ENCODE peak calls at places on chromosomes 5 and 9, in seven cellular contexts. B, O, A, S, X, C and J are unnamed samples.

GRCh38 chr9:94805585-94805984 is 79.1 kb downstream of the AOPEP start:
- DNase-seq in A (no peak), S (no peak), O (peak), C (peak), B (no peak), X (no peak), J (no peak)

GRCh38 chr9:36136894-36137391 is 410 bp downstream of the GLIPR2 start:
- DNase-seq in B (no peak), O (no peak), X (peak), C (no peak), A (no peak), S (no peak), J (no peak)

GRCh38 chr5:39992617-39993203 is 567.9 kb upstream of the DAB2 start:
- DNase-seq in B (no peak), O (peak), X (no peak), A (no peak), S (no peak), C (no peak), J (no peak)

GRCh38 chr9:106883626-106884190 is 20.7 kb downstream of the ZNF462 start:
- DNase-seq in O (peak), X (no peak), A (no peak), C (no peak), B (no peak), S (no peak), J (no peak)

GRCh38 chr5:149831492-149831891 is 101.4 kb downstream of the PPARGC1B start:
- DNase-seq in A (no peak), C (no peak), S (peak), O (peak), X (no peak), B (no peak), J (no peak)

GRCh38 chr9:38065369-38066075 is 3.5 kb downstream of the SHB start:
- DNase-seq in S (peak), X (no peak), B (peak), O (no peak), A (peak), C (no peak), J (no peak)

GRCh38 chr5:32934529-32934928 is 223.4 kb downstream of the NPR3 start:
- DNase-seq in S (no peak), O (no peak), B (no peak), A (no peak), C (no peak), X (no peak), J (no peak)

GRCh38 chr5:168423478-168423877 is 62.8 kb upstream of the RARS1 start:
- DNase-seq in S (no peak), O (no peak), B (no peak), C (no peak), A (no peak), X (no peak), J (no peak)

GRCh38 chr5:38591450-38591849 is 35.0 kb upstream of the LIFR start:
- DNase-seq in C (no peak), A (no peak), S (no peak), B (no peak), O (no peak), X (no peak), J (no peak)

GRCh38 chr9:131333771-131334567 is 44.4 kb downstream of the PLPP7 start:
- DNase-seq in A (no peak), X (no peak), B (peak), C (no peak), O (no peak), S (no peak), J (no peak)

GRCh38 chr9:94665606-94666005 is 26.3 kb upstream of the FBP1 start:
- DNase-seq in B (no peak), S (no peak), O (no peak), C (no peak), X (no peak), A (no peak), J (no peak)

GRCh38 chr9:33453286-33453882 is 6.0 kb upstream of the AQP3 start:
- DNase-seq in O (no peak), X (no peak), B (no peak), S (no peak), A (no peak), C (no peak), J (no peak)

GRCh38 chr9:88161144-88161543 is 22.9 kb upstream of the SPATA31C2 start:
- DNase-seq in B (no peak), S (no peak), X (no peak), O (no peak), A (no peak), C (no peak), J (no peak)

GRCh38 chr9:69079186-69079585 is 43.6 kb downstream of the FXN start:
- DNase-seq in O (no peak), S (no peak), C (no peak), A (no peak), B (no peak), X (no peak), J (no peak)

GRCh38 chr5:119022017-119022745 is 33.8 kb upstream of the DTWD2 start:
- DNase-seq in O (peak), A (no peak), S (peak), C (peak), X (no peak), B (no peak), J (no peak)

GRCh38 chr9:112838342-112838741 is 52.3 kb downstream of the SLC46A2 start:
- DNase-seq in O (no peak), B (no peak), C (no peak), S (no peak), X (no peak), A (no peak), J (no peak)

GRCh38 chr9:99368341-99369326 is 146.6 kb downstream of the SEC61B start:
- DNase-seq in B (peak), S (peak), X (peak), C (peak), A (peak), O (peak), J (no peak)

GRCh38 chr5:98415663-98416062 is 357.8 kb upstream of the RGMB start:
- DNase-seq in C (no peak), S (no peak), A (no peak), X (no peak), O (no peak), B (no peak), J (no peak)

GRCh38 chr5:178555005-178555404 is 35.2 kb downstream of the COL23A1 start:
- DNase-seq in A (no peak), X (no peak), S (no peak), C (no peak), B (no peak), O (no peak), J (no peak)

GRCh38 chr9:109264865-109265532 is 55.9 kb downstream of the EPB41L4B start:
- DNase-seq in O (no peak), A (no peak), S (no peak), X (peak), B (peak), C (no peak), J (no peak)

GRCh38 chr5:16413461-16413860 is 52.1 kb downstream of the ZNF622 start:
- DNase-seq in A (no peak), X (no peak), O (no peak), B (no peak), C (no peak), S (no peak), J (no peak)

GRCh38 chr5:57302164-57302563 is 128.3 kb downstream of the GPBP1 start:
- DNase-seq in O (peak), S (no peak), C (peak), B (no peak), A (no peak), X (no peak), J (no peak)

GRCh38 chr5:73359395-73359794 is 89.2 kb downstream of the FOXD1 start:
- DNase-seq in C (no peak), X (no peak), O (no peak), B (no peak), S (no peak), A (no peak), J (no peak)

GRCh38 chr9:7298123-7298522 is 501.5 kb downstream of the DMAC1 start:
- DNase-seq in C (no peak), A (no peak), X (no peak), B (no peak), O (no peak), S (peak), J (no peak)

GRCh38 chr5:104987074-104987473 is 1424.5 kb upstream of the NUDT12 start:
- DNase-seq in X (no peak), A (no peak), S (no peak), O (no peak), C (no peak), B (no peak), J (no peak)

GRCh38 chr5:148384389-148384756 is 615 bp downstream of the FBXO38 start:
- DNase-seq in A (no peak), B (no peak), O (no peak), C (no peak), X (no peak), S (peak), J (no peak)

GRCh38 chr9:28197653-28198052 is 624.4 kb upstream of the C9orf72 start:
- DNase-seq in O (no peak), X (no peak), S (no peak), C (no peak), B (no peak), A (no peak), J (no peak)

GRCh38 chr9:135084881-135085760 is 2.3 kb upstream of the OLFM1 start:
- DNase-seq in S (no peak), O (no peak), C (no peak), A (no peak), B (no peak), X (no peak), J (no peak)
- TF ChIP-seq CTCF in S (no peak), O (no peak), C (no peak), A (no peak), B (no peak), X (no peak), J (no peak)

GRCh38 chr9:81108821-81109220 is 580.5 kb downstream of the TLE1 start:
- DNase-seq in A (no peak), B (no peak), O (no peak), X (no peak), S (no peak), C (no peak), J (no peak)

GRCh38 chr9:81108391-81108790 is 581.0 kb downstream of the TLE1 start:
- DNase-seq in S (no peak), B (no peak), X (no peak), A (no peak), O (no peak), C (no peak), J (no peak)

DNA sequence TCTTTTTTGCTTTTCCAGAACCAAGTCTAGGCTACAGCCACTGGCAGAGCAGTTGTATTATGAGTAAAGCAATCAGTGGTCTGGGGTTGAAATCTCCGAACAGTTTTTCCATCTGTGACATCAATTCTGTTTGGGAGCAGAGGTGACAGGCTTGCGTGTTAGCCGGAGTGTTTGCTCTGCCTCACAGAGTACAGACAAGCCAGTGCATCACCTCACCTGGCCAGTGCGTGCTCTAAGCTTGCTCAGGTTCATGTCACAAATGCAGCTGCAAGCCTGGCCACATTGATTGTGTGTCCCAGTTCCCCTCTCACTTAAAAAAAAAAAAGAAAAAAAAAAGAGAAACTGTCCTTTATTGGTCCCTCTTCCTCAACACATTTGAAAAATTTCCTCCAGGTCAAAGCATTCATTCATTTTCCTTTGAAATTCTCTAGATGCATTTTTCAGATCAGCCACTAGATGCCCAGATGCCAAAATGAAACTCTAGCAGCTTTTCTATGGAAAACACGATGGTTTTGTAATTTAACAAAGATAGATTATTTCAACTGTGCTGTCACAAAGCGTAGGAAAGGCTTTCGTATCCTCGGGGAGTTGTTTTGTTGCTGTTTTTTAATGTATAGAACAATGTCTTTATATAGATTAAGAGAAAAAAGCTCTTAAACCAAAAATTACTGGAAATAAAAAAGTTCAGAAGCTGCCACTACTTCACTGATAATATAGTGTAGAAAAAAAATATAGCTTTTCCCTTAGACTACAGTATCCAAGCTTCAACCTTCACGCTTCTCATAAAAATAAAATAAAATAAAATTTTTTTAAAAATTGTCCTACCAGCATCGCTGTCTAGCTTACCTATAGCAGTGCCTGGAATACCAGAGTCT is 585.5 kb downstream of the TLE1 start:
- DNase-seq in X (no peak), B (no peak), O (no peak), S (no peak), C (no peak), A (no peak), J (no peak)
- TF ChIP-seq CTCF in X (no peak), B (no peak), O (peak), S (no peak), C (peak), A (peak), J (peak)

GRCh38 chr9:81092057-81092456 is 597.3 kb downstream of the TLE1 start:
- DNase-seq in A (no peak), O (no peak), C (no peak), B (no peak), S (no peak), X (no peak), J (no peak)
- TF ChIP-seq CTCF in A (no peak), O (no peak), C (no peak), B (no peak), S (no peak), X (no peak), J (no peak)

GRCh38 chr9:101388507-101388993 is 3.7 kb upstream of the BAAT start:
- DNase-seq in O (no peak), X (no peak), S (no peak), C (no peak), A (no peak), B (no peak), J (no peak)
- TF ChIP-seq CTCF in O (peak), X (no peak), S (peak), C (peak), A (peak), B (no peak), J (no peak)

DNA sequence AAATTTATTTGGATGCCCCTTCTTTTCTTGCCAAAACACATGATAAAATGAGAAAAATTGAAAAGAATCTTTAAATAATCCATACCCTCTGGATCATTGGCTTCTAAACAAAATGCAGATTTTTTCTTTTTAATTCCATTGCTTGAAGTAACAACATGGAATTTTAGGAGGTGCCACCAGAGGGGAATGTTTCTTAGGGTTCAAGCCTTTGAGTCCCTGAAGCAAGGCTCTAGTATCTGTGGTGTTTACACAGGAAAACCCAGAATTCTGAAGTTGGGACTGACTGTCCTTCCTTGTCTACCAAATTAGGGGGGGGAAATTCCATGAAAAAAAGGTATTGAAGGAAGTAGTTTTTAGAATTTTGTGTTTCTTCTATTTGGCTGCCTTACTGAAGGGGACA is 69.4 kb downstream of the LMNB1 start:
- DNase-seq in X (no peak), S (no peak), O (peak), A (no peak), C (no peak), B (no peak), J (no peak)
- TF ChIP-seq CTCF in X (no peak), S (no peak), O (peak), A (no peak), C (no peak), B (no peak), J (peak)

DNA sequence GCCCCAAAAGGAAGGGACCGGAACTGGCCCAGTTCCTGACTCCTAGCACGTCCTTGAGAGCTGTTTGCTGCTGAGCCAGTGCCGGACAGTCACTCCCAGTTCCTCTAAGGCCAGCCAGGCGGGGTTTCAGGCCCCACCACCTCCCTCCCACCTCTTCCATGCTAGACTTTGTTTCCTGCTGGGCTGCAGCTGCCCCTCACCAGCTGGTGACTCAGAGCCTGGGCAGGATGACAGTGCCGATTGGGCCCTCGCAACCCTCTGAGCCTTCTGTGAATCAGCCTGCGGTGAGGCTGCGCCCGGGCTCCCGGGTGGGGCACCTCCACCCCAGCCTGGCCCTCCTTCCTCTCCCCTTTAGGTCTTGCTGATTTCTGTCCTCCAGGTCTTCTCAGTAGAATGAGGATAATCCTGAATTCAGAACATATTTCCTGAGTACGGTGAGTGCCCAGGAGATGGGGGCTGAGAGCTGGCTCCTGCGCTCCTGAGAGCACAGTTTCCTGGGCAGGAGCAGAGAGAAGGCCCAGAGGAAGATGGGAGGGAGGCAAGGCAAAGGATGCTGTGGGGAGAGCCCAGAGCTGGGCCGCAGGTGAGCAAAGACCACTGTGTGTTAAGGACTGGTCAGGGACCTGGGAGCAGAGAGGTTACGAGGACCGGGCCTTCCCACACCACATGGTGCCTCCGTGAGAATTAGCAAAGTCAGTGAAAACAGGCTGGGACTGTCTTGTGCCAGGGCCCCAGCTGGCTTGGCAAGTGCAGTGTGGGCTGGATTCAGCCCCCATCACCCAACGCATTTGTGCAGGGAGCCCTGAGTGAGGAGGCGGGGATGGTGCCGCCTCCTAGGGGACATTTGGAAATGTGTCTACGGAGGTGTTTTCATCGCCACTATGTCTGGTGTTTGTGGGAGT is 32.9 kb upstream of the STXBP1 start:
- DNase-seq in S (peak), O (peak), C (peak), X (peak), B (peak), A (peak), J (no peak)
- TF ChIP-seq CTCF in S (no peak), O (peak), C (peak), X (no peak), B (no peak), A (peak), J (peak)

GRCh38 chr5:174759091-174759490 is 34.7 kb downstream of the MSX2 start:
- DNase-seq in B (no peak), S (no peak), O (no peak), A (no peak), X (no peak), C (no peak), J (no peak)

GRCh38 chr5:174752121-174752520 is 27.7 kb downstream of the MSX2 start:
- DNase-seq in O (no peak), A (no peak), S (no peak), X (no peak), B (no peak), C (no peak), J (no peak)

GRCh38 chr5:174750720-174751119 is 26.3 kb downstream of the MSX2 start:
- DNase-seq in A (no peak), C (no peak), S (no peak), B (no peak), O (peak), X (no peak), J (no peak)

GRCh38 chr5:174751154-174751990 is 27.0 kb downstream of the MSX2 start:
- DNase-seq in S (no peak), O (no peak), X (no peak), B (no peak), A (peak), C (no peak), J (peak)

DNA sequence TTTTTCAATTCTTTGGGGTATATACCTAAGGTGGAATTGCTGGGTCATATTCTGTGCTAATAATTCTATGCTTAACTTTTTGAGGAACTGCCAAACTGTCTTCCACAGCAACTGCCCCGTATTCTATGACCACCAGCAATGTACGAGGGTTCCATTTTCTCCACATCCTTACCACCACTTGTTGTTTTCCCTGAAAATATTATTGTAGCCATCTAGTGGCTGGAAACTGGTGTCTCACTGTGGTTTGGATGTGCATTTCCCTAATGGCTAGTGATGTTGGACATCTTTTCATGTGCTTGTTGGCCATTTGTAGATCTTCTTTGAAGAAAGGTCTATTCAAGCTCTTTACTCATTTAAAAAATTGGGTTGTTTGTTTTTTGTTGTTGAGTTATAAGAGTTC is 30.7 kb downstream of the MSX2 start:
- DNase-seq in X (no peak), A (no peak), C (no peak), B (no peak), S (no peak), O (peak), J (no peak)
- TF ChIP-seq CTCF in X (no peak), A (peak), C (peak), B (no peak), S (no peak), O (peak), J (peak)

DNA sequence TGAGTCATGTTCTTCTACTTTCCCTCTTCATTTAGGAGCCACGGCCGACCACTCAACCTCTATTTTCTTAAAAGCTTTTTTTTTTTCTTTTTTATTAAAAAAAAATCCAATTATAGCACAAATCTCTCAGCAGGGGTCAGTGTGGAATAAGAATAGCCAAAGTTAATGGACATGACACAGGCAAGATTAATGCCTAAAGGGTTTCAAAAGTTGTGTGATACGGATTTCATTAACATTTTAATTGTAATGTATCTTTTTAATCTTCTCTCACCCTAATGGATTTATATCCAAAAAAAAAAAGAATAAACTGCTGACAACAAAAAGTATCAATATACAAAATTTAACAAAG is 5.4 kb downstream of the NACC2 start:
- DNase-seq in A (no peak), O (peak), S (no peak), C (no peak), B (no peak), X (no peak), J (no peak)
- TF ChIP-seq CTCF in A (peak), O (peak), S (peak), C (peak), B (no peak), X (no peak), J (peak)

GRCh38 chr5:140734354-140734753 is 34.1 kb downstream of the ZMAT2 start:
- DNase-seq in C (no peak), A (no peak), X (no peak), S (no peak), O (peak), B (no peak), J (no peak)
- TF ChIP-seq CTCF in C (no peak), A (peak), X (no peak), S (no peak), O (peak), B (no peak), J (peak)

GRCh38 chr9:136926154-136926704 is 18.3 kb downstream of the FBXW5 start:
- DNase-seq in C (no peak), X (no peak), S (no peak), B (no peak), A (no peak), O (no peak), J (no peak)
- TF ChIP-seq CTCF in C (peak), X (no peak), S (no peak), B (no peak), A (no peak), O (no peak), J (peak)